ENCODE peak calls at places on chromosomes 12 and 14, in four cellular contexts. T is Karpas-422, K is neuronal stem cell, Q is M059J. C is an unnamed sample.

GRCh38 chr12:125055591-125055990 is 9.6 kb upstream of the AACS start:
- DNase-seq in T (no peak), K (no peak), Q (no peak), C (no peak)

GRCh38 chr14:51727526-51727925 is 75.8 kb downstream of the FRMD6 start:
- DNase-seq in T (no peak), K (no peak), Q (no peak), C (no peak)

GRCh38 chr14:101134161-101134631 is 230.7 kb upstream of the RTL1 start:
- DNase-seq in T (no peak), K (no peak), Q (no peak), C (no peak)

GRCh38 chr14:103385994-103386491 is 828 bp downstream of the MARK3 start:
- DNase-seq in T (peak), K (no peak), Q (peak), C (peak)

GRCh38 chr12:95790025-95790911 is at the start of gene NTN4:
- DNase-seq in T (no peak), K (peak), Q (peak), C (no peak)

GRCh38 chr12:56129210-56129691 is 1.2 kb downstream of the ESYT1 start:
- DNase-seq in T (peak), K (no peak), Q (peak), C (peak)

GRCh38 chr12:52268212-52268611 is 6.2 kb upstream of the KRT86 start:
- DNase-seq in T (no peak), K (no peak), Q (peak), C (no peak)

GRCh38 chr12:9741726-9742125 is 8.8 kb upstream of the CLECL1 start:
- DNase-seq in T (no peak), K (no peak), Q (peak), C (no peak)

GRCh38 chr12:131671871-131672270 is 39.0 kb upstream of the SFSWAP start:
- DNase-seq in T (no peak), K (no peak), Q (no peak), C (no peak)

GRCh38 chr14:68014771-68015170 is 195.2 kb downstream of the RAD51B start:
- DNase-seq in T (no peak), K (no peak), Q (peak), C (no peak)

GRCh38 chr14:103705158-103705523 is 10.1 kb downstream of the XRCC3 start:
- DNase-seq in T (no peak), K (no peak), Q (no peak), C (no peak)

GRCh38 chr14:105495101-105495989 is 4.3 kb downstream of the TEDC1 start:
- DNase-seq in T (no peak), K (no peak), Q (no peak), C (no peak)

GRCh38 chr14:70422538-70422937 is 5.6 kb upstream of the SYNJ2BP start:
- DNase-seq in T (no peak), K (no peak), Q (no peak), C (no peak)

GRCh38 chr12:21831671-21832357 is 57.3 kb upstream of the KCNJ8 start:
- DNase-seq in T (peak), K (no peak), Q (no peak), C (no peak)

GRCh38 chr12:68397566-68398158 is 65.5 kb upstream of the MDM1 start:
- DNase-seq in T (no peak), K (no peak), Q (no peak), C (no peak)

GRCh38 chr12:131831635-131832041 is 3.4 kb downstream of the MMP17 start:
- DNase-seq in T (no peak), K (no peak), Q (peak), C (no peak)

GRCh38 chr12:107361970-107362369 is 268.6 kb upstream of the CRY1 start:
- DNase-seq in T (no peak), K (no peak), Q (no peak), C (no peak)

C was measured in retina.